ENCODE peak calls at places on chromosomes 16 and 17, in five cellular contexts. P, S, L, I and Y are unnamed samples.

GRCh38 chr17:41322264-41322902 is 6.9 kb upstream of the KRTAP17-1 start:
- DNase-seq in P (peak), S (no peak), L (no peak), I (no peak), Y (no peak)

GRCh38 chr16:85307552-85308364 is 195.5 kb upstream of the CIBAR2 start:
- DNase-seq in P (no peak), S (no peak), L (no peak), I (no peak), Y (no peak)

GRCh38 chr17:75289832-75290337 is 652 bp upstream of the SLC25A19 start:
- DNase-seq in P (peak), S (no peak), L (no peak), I (peak), Y (no peak)

GRCh38 chr17:62572488-62573469 is 54.7 kb upstream of the MRC2 start:
- DNase-seq in P (no peak), S (no peak), L (no peak), I (no peak), Y (no peak)

GRCh38 chr16:10362077-10362863 is 23.6 kb upstream of the ATF7IP2 start:
- DNase-seq in P (no peak), S (no peak), L (no peak), I (no peak), Y (no peak)

GRCh38 chr17:18951941-18952842 is at the start of gene SLC5A10:
- DNase-seq in P (no peak), S (no peak), L (peak), I (no peak), Y (no peak)

GRCh38 chr16:2207872-2208271 is 2.6 kb downstream of the MLST8 start:
- DNase-seq in P (no peak), S (no peak), L (no peak), I (no peak), Y (no peak)

GRCh38 chr16:4660454-4661007 is 32.8 kb upstream of the NUDT16L1 start:
- DNase-seq in P (no peak), S (peak), L (no peak), I (no peak), Y (peak)

GRCh38 chr16:63998-64913 is 8.2 kb downstream of the RHBDF1 start:
- DNase-seq in P (no peak), S (no peak), L (no peak), I (no peak), Y (peak)

GRCh38 chr17:28744104-28744801 is 442 bp downstream of the TRAF4 start:
- DNase-seq in P (no peak), S (peak), L (peak), I (peak), Y (peak)

GRCh38 chr16:83233153-83233552 is 574.6 kb upstream of the HSBP1 start:
- DNase-seq in P (no peak), S (no peak), L (no peak), I (no peak), Y (no peak)

GRCh38 chr17:81057777-81058176 is 22.8 kb downstream of the BAIAP2 start:
- DNase-seq in P (no peak), S (no peak), L (no peak), I (no peak), Y (no peak)

GRCh38 chr17:81387235-81388060 is 7.8 kb upstream of the BAHCC1 start:
- DNase-seq in P (no peak), S (peak), L (peak), I (peak), Y (no peak)

GRCh38 chr17:8289103-8289397 is 580 bp downstream of the RANGRF start:
- DNase-seq in P (no peak), S (peak), L (peak), I (no peak), Y (peak)

GRCh38 chr17:10879110-10879509 is 41.2 kb upstream of the PIRT start:
- DNase-seq in P (no peak), S (peak), L (no peak), I (peak), Y (no peak)

GRCh38 chr17:2911035-2911754 is 115.0 kb downstream of the RAP1GAP2 start:
- DNase-seq in P (no peak), S (no peak), L (no peak), I (no peak), Y (no peak)

GRCh38 chr17:33506889-33507650 is 214.0 kb upstream of the ASIC2 start:
- DNase-seq in P (no peak), S (no peak), L (no peak), I (no peak), Y (peak)

GRCh38 chr17:29042679-29043538 is at the start of gene PIPOX:
- DNase-seq in P (no peak), S (no peak), L (no peak), I (no peak), Y (no peak)

GRCh38 chr17:70437656-70438055 is 268.3 kb downstream of the KCNJ2 start:
- DNase-seq in P (no peak), S (no peak), L (no peak), I (no peak), Y (no peak)

GRCh38 chr17:22123536-22124281 is 431.4 kb downstream of the KCNJ18 start:
- DNase-seq in P (no peak), S (no peak), L (no peak), I (no peak), Y (no peak)

GRCh38 chr17:48755346-48755745 is 26.8 kb upstream of the HOXB13 start:
- DNase-seq in P (no peak), S (no peak), L (no peak), I (no peak), Y (no peak)

GRCh38 chr17:73643012-73643845 is 1.0 kb downstream of the SDK2 start:
- DNase-seq in P (no peak), S (peak), L (peak), I (peak), Y (no peak)

GRCh38 chr16:63925221-63925620 is 1196.6 kb downstream of the CDH11 start:
- DNase-seq in P (no peak), S (no peak), L (no peak), I (no peak), Y (no peak)

GRCh38 chr17:7018331-7018964 is 4.4 kb upstream of the BCL6B start:
- DNase-seq in P (no peak), S (no peak), L (peak), I (peak), Y (no peak)

GRCh38 chr17:62802531-62803205 is 5.4 kb downstream of the MARCHF10 start:
- DNase-seq in P (no peak), S (peak), L (no peak), I (no peak), Y (no peak)

GRCh38 chr16:2785101-2785991 is 2.0 kb downstream of the PRSS33 start:
- DNase-seq in P (no peak), S (no peak), L (peak), I (no peak), Y (peak)

GRCh38 chr17:2755941-2756724 is 6.7 kb upstream of the CCDC92B start:
- DNase-seq in P (no peak), S (peak), L (no peak), I (no peak), Y (no peak)